ENCODE peak calls at places on chromosome 11, in five cellular contexts. One of them, this sample, is unnamed.

GRCh38 chr11:21144556-21144955 is 475.2 kb downstream of the NELL1 start:
- DNase-seq in mammary epithelial cell: no peak
- DNase-seq in kidney epithelial cell: no peak
- DNase-seq in heart right ventricle: no peak
- DNase-seq in PC-9: no peak
- DNase-seq in this sample: no peak

GRCh38 chr11:19444231-19444630 is 203.5 kb upstream of the E2F8 start:
- DNase-seq in mammary epithelial cell: no peak
- DNase-seq in kidney epithelial cell: no peak
- DNase-seq in heart right ventricle: no peak
- DNase-seq in PC-9: no peak
- DNase-seq in this sample: peak

GRCh38 chr11:126926376-126926791 is 74.2 kb downstream of the KIRREL3 start:
- DNase-seq in mammary epithelial cell: no peak
- DNase-seq in kidney epithelial cell: no peak
- DNase-seq in heart right ventricle: no peak
- DNase-seq in PC-9: no peak
- DNase-seq in this sample: no peak

GRCh38 chr11:128905345-128906184 is 14.4 kb downstream of the KCNJ5 start:
- DNase-seq in mammary epithelial cell: peak
- DNase-seq in kidney epithelial cell: no peak
- DNase-seq in heart right ventricle: no peak
- DNase-seq in PC-9: peak
- DNase-seq in this sample: peak

GRCh38 chr11:74577624-74578396 is 14.6 kb upstream of the POLD3 start:
- DNase-seq in mammary epithelial cell: no peak
- DNase-seq in kidney epithelial cell: no peak
- DNase-seq in heart right ventricle: no peak
- DNase-seq in PC-9: no peak
- DNase-seq in this sample: peak

GRCh38 chr11:46250071-46251052 is 27.1 kb upstream of the CREB3L1 start:
- DNase-seq in mammary epithelial cell: no peak
- DNase-seq in kidney epithelial cell: no peak
- DNase-seq in heart right ventricle: no peak
- DNase-seq in PC-9: peak
- DNase-seq in this sample: no peak

GRCh38 chr11:27228232-27228631 is 134.8 kb downstream of the CCDC34 start:
- DNase-seq in mammary epithelial cell: peak
- DNase-seq in kidney epithelial cell: no peak
- DNase-seq in heart right ventricle: no peak
- DNase-seq in PC-9: no peak
- DNase-seq in this sample: no peak

GRCh38 chr11:75582935-75583709 is 21.1 kb downstream of the SERPINH1 start:
- DNase-seq in mammary epithelial cell: no peak
- DNase-seq in kidney epithelial cell: no peak
- DNase-seq in heart right ventricle: peak
- DNase-seq in PC-9: peak
- DNase-seq in this sample: peak

GRCh38 chr11:109772846-109773400 is 320.3 kb upstream of the ZC3H12C start:
- DNase-seq in mammary epithelial cell: no peak
- DNase-seq in kidney epithelial cell: no peak
- DNase-seq in heart right ventricle: no peak
- DNase-seq in PC-9: no peak
- DNase-seq in this sample: no peak

GRCh38 chr11:47466701-47467250 is 17.8 kb upstream of the RAPSN start:
- DNase-seq in mammary epithelial cell: no peak
- DNase-seq in kidney epithelial cell: no peak
- DNase-seq in heart right ventricle: peak
- DNase-seq in PC-9: peak
- DNase-seq in this sample: peak

GRCh38 chr11:73374130-73374529 is 2.1 kb upstream of the RELT start:
- DNase-seq in mammary epithelial cell: no peak
- DNase-seq in kidney epithelial cell: no peak
- DNase-seq in heart right ventricle: no peak
- DNase-seq in PC-9: no peak
- DNase-seq in this sample: no peak

GRCh38 chr11:73372371-73372993 is 3.7 kb upstream of the RELT start:
- DNase-seq in mammary epithelial cell: no peak
- DNase-seq in kidney epithelial cell: no peak
- DNase-seq in heart right ventricle: no peak
- DNase-seq in PC-9: no peak
- DNase-seq in this sample: peak

GRCh38 chr11:73376803-73377629 is 817 bp downstream of the RELT start:
- DNase-seq in mammary epithelial cell: peak
- DNase-seq in kidney epithelial cell: peak
- DNase-seq in heart right ventricle: peak
- DNase-seq in PC-9: peak
- DNase-seq in this sample: peak

GRCh38 chr11:73376168-73376802 is at the start of gene RELT:
- DNase-seq in mammary epithelial cell: peak
- DNase-seq in kidney epithelial cell: peak
- DNase-seq in heart right ventricle: peak
- DNase-seq in PC-9: peak
- DNase-seq in this sample: peak

GRCh38 chr11:73375830-73376167 is 400 bp upstream of the RELT start:
- DNase-seq in mammary epithelial cell: no peak
- DNase-seq in kidney epithelial cell: no peak
- DNase-seq in heart right ventricle: no peak
- DNase-seq in PC-9: no peak
- DNase-seq in this sample: no peak
- H3K4me3 ChIP-seq in mammary epithelial cell: no peak
- H3K4me3 ChIP-seq in kidney epithelial cell: no peak
- H3K4me3 ChIP-seq in heart right ventricle: peak
- H3K4me3 ChIP-seq in PC-9: peak
- H3K4me3 ChIP-seq in this sample: peak

DNA sequence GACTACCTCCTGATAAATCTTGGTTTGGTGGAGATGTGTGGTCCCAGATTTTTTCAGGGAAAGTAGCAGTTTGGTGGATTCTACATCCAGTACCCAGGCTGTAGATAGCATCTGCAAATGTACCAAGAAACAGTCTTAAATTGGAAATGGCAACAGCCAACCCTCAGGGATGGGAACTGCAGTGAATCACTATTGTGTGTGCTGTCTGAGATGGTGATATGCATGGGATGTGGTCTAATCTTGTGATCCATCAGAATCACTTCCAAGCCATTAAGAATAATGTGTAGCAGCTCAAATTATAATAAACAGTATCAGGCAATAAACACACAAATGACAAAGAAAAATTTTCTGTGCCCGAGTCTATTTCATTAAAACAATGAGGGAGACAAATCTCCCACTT is 3.4 kb downstream of the OLFML1 start:
- DNase-seq in mammary epithelial cell: no peak
- DNase-seq in kidney epithelial cell: no peak
- DNase-seq in heart right ventricle: no peak
- DNase-seq in PC-9: no peak
- DNase-seq in this sample: no peak
- TF ChIP-seq CTCF in mammary epithelial cell: no peak
- TF ChIP-seq CTCF in kidney epithelial cell: no peak
- TF ChIP-seq CTCF in heart right ventricle: no peak
- TF ChIP-seq CTCF in PC-9: no peak
- TF ChIP-seq CTCF in this sample: no peak

GRCh38 chr11:68092411-68092810 is 28.8 kb downstream of the CHKA start:
- DNase-seq in mammary epithelial cell: no peak
- DNase-seq in kidney epithelial cell: no peak
- DNase-seq in heart right ventricle: no peak
- DNase-seq in PC-9: no peak
- DNase-seq in this sample: no peak
- H3K4me3 ChIP-seq in mammary epithelial cell: no peak
- H3K4me3 ChIP-seq in kidney epithelial cell: no peak
- H3K4me3 ChIP-seq in heart right ventricle: no peak
- H3K4me3 ChIP-seq in PC-9: no peak
- H3K4me3 ChIP-seq in this sample: no peak

DNA sequence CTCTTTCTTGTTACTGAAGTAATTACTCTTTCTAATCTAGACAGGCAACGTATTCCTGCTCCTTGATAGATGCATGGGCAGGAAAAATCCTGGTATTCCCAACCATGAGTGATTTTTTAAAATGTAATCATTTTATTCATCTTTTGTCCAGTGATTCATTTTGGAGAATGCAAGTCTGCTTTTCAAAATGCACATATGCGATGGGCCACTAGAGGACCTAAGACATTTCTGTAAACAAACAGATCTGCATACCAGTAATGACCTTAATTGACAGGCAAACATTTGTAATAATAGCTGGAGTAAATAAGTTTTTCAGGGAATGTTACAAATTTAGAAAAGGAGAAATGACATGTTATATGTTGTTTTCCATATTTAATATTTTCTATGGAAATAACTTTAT is 1167.6 kb downstream of the JRKL start:
- DNase-seq in mammary epithelial cell: no peak
- DNase-seq in kidney epithelial cell: no peak
- DNase-seq in heart right ventricle: no peak
- DNase-seq in PC-9: no peak
- DNase-seq in this sample: peak
- TF ChIP-seq CTCF in mammary epithelial cell: peak
- TF ChIP-seq CTCF in kidney epithelial cell: peak
- TF ChIP-seq CTCF in heart right ventricle: peak
- TF ChIP-seq CTCF in PC-9: peak
- TF ChIP-seq CTCF in this sample: peak

GRCh38 chr11:116422556-116422955 is 350.2 kb downstream of the BUD13 start:
- DNase-seq in mammary epithelial cell: no peak
- DNase-seq in kidney epithelial cell: no peak
- DNase-seq in heart right ventricle: no peak
- DNase-seq in PC-9: no peak
- DNase-seq in this sample: no peak

GRCh38 chr11:116424615-116425261 is 348.0 kb downstream of the BUD13 start:
- DNase-seq in mammary epithelial cell: no peak
- DNase-seq in kidney epithelial cell: no peak
- DNase-seq in heart right ventricle: no peak
- DNase-seq in PC-9: no peak
- DNase-seq in this sample: no peak

GRCh38 chr11:116420770-116421528 is 351.8 kb downstream of the BUD13 start:
- DNase-seq in mammary epithelial cell: peak
- DNase-seq in kidney epithelial cell: no peak
- DNase-seq in heart right ventricle: no peak
- DNase-seq in PC-9: peak
- DNase-seq in this sample: peak

GRCh38 chr11:116421529-116422185 is 351.1 kb downstream of the BUD13 start:
- DNase-seq in mammary epithelial cell: no peak
- DNase-seq in kidney epithelial cell: no peak
- DNase-seq in heart right ventricle: no peak
- DNase-seq in PC-9: no peak
- DNase-seq in this sample: no peak

DNA sequence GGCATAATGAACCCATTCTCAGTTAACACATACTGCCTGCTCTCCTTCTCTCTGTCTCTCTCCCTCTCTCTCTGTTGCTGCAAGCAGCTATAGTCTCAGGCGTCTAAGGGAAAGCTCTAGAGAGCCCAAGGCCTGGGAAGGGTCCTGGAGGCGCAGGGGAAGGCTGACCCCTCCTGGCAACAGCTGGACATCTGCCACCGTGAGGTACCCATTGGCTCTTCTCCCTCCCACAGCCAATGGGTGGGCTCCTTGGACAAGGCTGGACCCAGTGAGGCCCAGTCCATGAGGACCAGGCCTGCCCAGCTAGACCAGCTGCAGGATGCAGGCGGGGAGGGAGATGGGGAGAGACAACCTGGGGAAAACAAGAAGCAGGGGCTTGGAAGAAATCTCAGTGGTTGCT is 349.8 kb downstream of the BUD13 start:
- DNase-seq in mammary epithelial cell: no peak
- DNase-seq in kidney epithelial cell: no peak
- DNase-seq in heart right ventricle: no peak
- DNase-seq in PC-9: no peak
- DNase-seq in this sample: no peak
- H3K4me3 ChIP-seq in mammary epithelial cell: no peak
- H3K4me3 ChIP-seq in kidney epithelial cell: no peak
- H3K4me3 ChIP-seq in heart right ventricle: no peak
- H3K4me3 ChIP-seq in PC-9: no peak
- H3K4me3 ChIP-seq in this sample: no peak

This sample was measured in choroid plexus epithelial cell.